ENCODE peak calls at places on chromosomes 2 and 18, in five cellular contexts. K is breast epithelium, G is HFFc6, B is heart right ventricle, V is nephron progenitor cell. U is an unnamed sample.

GRCh38 chr18:34509163-34509562 is 200.9 kb upstream of the DTNA start:
- DNase-seq in K (no peak), G (no peak), B (no peak), V (no peak), U (no peak)

GRCh38 chr2:62974999-62975398 is 75.6 kb upstream of the OTX1 start:
- DNase-seq in K (no peak), G (no peak), B (no peak), V (no peak), U (no peak)

GRCh38 chr2:19360266-19360665 is 1.8 kb upstream of the OSR1 start:
- DNase-seq in K (no peak), G (no peak), B (no peak), V (no peak), U (no peak)

GRCh38 chr2:230225486-230225885 is at the start of gene SP140:
- DNase-seq in K (no peak), G (no peak), B (no peak), V (no peak), U (no peak)

GRCh38 chr2:145185696-145186095 is 665.8 kb upstream of the ZEB2 start:
- DNase-seq in K (no peak), G (peak), B (no peak), V (no peak), U (no peak)

GRCh38 chr2:164981217-164981990 is 26.1 kb upstream of the SLC38A11 start:
- DNase-seq in K (no peak), G (peak), B (no peak), V (no peak), U (no peak)

GRCh38 chr2:143885461-143885860 is 634.5 kb downstream of the ZEB2 start:
- DNase-seq in K (no peak), G (no peak), B (no peak), V (no peak), U (no peak)

GRCh38 chr2:481388-481787 is 193.5 kb upstream of the ALKAL2 start:
- DNase-seq in K (no peak), G (no peak), B (no peak), V (no peak), U (no peak)

GRCh38 chr2:149597050-149598013 is 9.8 kb upstream of the MMADHC start:
- DNase-seq in K (no peak), G (peak), B (no peak), V (peak), U (no peak)

GRCh38 chr2:158412206-158412605 is 44.3 kb downstream of the CCDC148 start:
- DNase-seq in K (no peak), G (peak), B (no peak), V (no peak), U (no peak)

GRCh38 chr18:51108330-51108729 is 78.3 kb downstream of the SMAD4 start:
- DNase-seq in K (no peak), G (no peak), B (no peak), V (no peak), U (no peak)

GRCh38 chr2:125512313-125512712 is 1143.6 kb upstream of the GYPC start:
- DNase-seq in K (no peak), G (no peak), B (no peak), V (no peak), U (no peak)

GRCh38 chr2:193966590-193966989 is 1690.4 kb upstream of the SLC39A10 start:
- DNase-seq in K (no peak), G (no peak), B (no peak), V (no peak), U (no peak)

GRCh38 chr2:96856776-96857673 is 791 bp downstream of the ANKRD39 start:
- DNase-seq in K (no peak), G (peak), B (no peak), V (no peak), U (no peak)

GRCh38 chr2:43609304-43609883 is 13.6 kb upstream of the THADA start:
- DNase-seq in K (no peak), G (peak), B (no peak), V (peak), U (no peak)

DNA sequence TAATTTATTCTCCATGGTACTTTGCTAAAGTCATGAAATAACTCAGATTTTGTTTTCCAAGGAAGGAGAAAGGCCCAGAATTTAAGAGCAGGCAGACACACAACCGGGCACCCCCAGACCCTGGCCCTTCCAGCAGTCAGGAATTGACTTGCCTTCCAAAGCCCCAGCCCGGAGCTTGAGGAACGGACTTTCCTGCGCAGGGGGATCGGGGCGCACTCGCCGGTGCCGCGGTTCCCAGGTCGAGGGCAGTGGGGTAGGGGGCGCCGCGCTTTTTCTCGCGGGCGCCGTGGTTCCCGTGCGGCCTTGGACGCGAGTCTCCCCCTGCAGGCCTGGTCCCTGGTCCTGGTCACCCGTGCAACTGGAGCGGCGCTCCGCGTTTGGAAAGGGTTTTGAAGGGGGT is 1.2 kb downstream of the ZNF236 start:
- DNase-seq in K (no peak), G (no peak), B (peak), V (peak), U (no peak)
- TF ChIP-seq CTCF in K (no peak), G (peak), B (no peak), V (no peak), U (no peak)

DNA sequence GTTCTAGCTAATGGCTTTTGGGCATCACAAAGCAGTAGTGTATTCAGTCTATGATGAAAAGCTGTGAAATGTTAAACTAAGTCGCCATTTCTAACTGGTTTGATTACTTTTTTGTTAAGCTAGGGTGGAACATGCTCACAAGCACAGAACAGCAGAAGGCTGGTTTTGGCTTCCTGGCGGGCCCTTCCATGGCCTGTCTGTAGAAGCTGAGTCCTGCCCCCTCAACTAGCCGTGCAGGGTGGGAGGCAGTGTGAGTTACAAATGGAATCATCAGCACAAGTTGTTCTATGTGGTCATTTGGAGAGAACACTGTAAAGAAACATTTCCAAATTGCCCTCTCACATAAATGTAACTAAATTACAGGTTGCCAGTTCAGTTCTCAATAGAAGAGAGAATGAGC is 290.8 kb downstream of the ALPK2 start:
- DNase-seq in K (no peak), G (no peak), B (no peak), V (no peak), U (no peak)
- TF ChIP-seq CTCF in K (no peak), G (no peak), B (no peak), V (no peak), U (no peak)

GRCh38 chr2:75654012-75654411 is 7.4 kb downstream of the MRPL19 start:
- DNase-seq in K (no peak), G (no peak), B (no peak), V (no peak), U (no peak)
- TF ChIP-seq CTCF in K (no peak), G (no peak), B (no peak), V (no peak), U (no peak)

GRCh38 chr2:188512456-188512855 is 220.8 kb downstream of the GULP1 start:
- DNase-seq in K (no peak), G (peak), B (no peak), V (no peak), U (no peak)
- TF ChIP-seq CTCF in K (peak), G (peak), B (no peak), V (peak), U (no peak)

DNA sequence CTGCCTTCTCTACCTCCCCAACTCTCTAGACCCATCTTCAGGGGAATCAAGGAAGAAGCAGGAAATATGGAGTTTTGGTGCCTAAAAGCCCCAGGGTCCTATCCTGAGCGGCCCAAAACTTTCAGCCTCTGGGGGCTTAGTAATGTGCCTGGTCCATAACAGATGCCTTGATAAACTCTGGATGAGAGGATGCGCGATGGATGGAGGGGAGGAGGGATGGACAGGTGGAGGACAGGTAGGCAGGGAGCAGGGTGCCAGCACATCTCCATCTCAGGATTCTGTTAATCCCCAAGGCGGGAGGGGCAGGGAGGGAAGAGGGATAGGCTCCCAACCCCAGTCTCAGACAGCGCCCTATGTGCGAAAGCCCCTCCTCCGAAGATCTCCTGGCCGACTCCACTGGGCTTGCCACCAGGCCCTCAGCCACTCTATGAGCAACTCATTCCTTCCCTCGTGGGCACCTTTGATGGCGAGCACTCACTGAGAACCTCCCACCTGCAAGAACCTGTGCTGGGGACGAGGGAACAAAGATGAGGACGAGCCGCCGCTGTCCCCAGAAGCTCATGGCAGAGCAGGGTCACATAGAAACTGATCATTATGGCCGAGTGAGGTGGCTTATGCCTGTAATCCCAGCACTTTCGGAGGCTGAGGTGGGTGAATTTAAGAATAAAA is 23.1 kb downstream of the HS1BP3 start:
- DNase-seq in K (no peak), G (no peak), B (no peak), V (no peak), U (no peak)
- TF ChIP-seq CTCF in K (no peak), G (no peak), B (no peak), V (no peak), U (no peak)

U was measured in omental fat pad.